ENCODE peak calls at places on chromosome 13, in eight cellular contexts. One of them, this sample, is unnamed.

GRCh38 chr13:114077938-114078335 is 54.5 kb downstream of the RASA3 start:
- DNase-seq in AG04450: no peak
- DNase-seq in activated CD4-positive, CD25-positive, alpha-beta regulatory T cell: no peak
- DNase-seq in activated T-helper 1 cell treated with anti-CD3 and anti-CD28 coated beads, Interleukin-2, amount 50 U/mL, for 16 hours: no peak
- DNase-seq in stimulated activated CD4-positive, alpha-beta T cell treated with anti-CD3 and anti-CD28 coated beads, Interleukin-12 subunit alpha, Interleukin-12 subunit beta, amount 100 ng/mL, for 24 hours: no peak
- DNase-seq in foreskin keratinocyte: no peak
- DNase-seq in HuH-7: no peak
- DNase-seq in AG09319: peak; percentile 23
- DNase-seq in this sample: peak; percentile 57

GRCh38 chr13:42395066-42395821 is 123.3 kb downstream of the AKAP11 start:
- DNase-seq in AG04450: no peak
- DNase-seq in activated CD4-positive, CD25-positive, alpha-beta regulatory T cell: no peak
- DNase-seq in activated T-helper 1 cell treated with anti-CD3 and anti-CD28 coated beads, Interleukin-2, amount 50 U/mL, for 16 hours: no peak
- DNase-seq in stimulated activated CD4-positive, alpha-beta T cell treated with anti-CD3 and anti-CD28 coated beads, Interleukin-12 subunit alpha, Interleukin-12 subunit beta, amount 100 ng/mL, for 24 hours: no peak
- DNase-seq in foreskin keratinocyte: no peak
- DNase-seq in HuH-7: no peak
- DNase-seq in AG09319: no peak
- DNase-seq in this sample: no peak

GRCh38 chr13:35630551-35631275 is 154.2 kb upstream of the MAB21L1 start:
- DNase-seq in AG04450: peak; percentile 16
- DNase-seq in activated CD4-positive, CD25-positive, alpha-beta regulatory T cell: no peak
- DNase-seq in activated T-helper 1 cell treated with anti-CD3 and anti-CD28 coated beads, Interleukin-2, amount 50 U/mL, for 16 hours: no peak
- DNase-seq in stimulated activated CD4-positive, alpha-beta T cell treated with anti-CD3 and anti-CD28 coated beads, Interleukin-12 subunit alpha, Interleukin-12 subunit beta, amount 100 ng/mL, for 24 hours: no peak
- DNase-seq in foreskin keratinocyte: peak; percentile 13
- DNase-seq in HuH-7: peak; percentile 8
- DNase-seq in AG09319: peak; percentile 40
- DNase-seq in this sample: peak; percentile 38

GRCh38 chr13:44698076-44698475 is 121.9 kb upstream of the TSC22D1 start:
- DNase-seq in AG04450: no peak
- DNase-seq in activated CD4-positive, CD25-positive, alpha-beta regulatory T cell: no peak
- DNase-seq in activated T-helper 1 cell treated with anti-CD3 and anti-CD28 coated beads, Interleukin-2, amount 50 U/mL, for 16 hours: no peak
- DNase-seq in stimulated activated CD4-positive, alpha-beta T cell treated with anti-CD3 and anti-CD28 coated beads, Interleukin-12 subunit alpha, Interleukin-12 subunit beta, amount 100 ng/mL, for 24 hours: no peak
- DNase-seq in foreskin keratinocyte: no peak
- DNase-seq in HuH-7: no peak
- DNase-seq in AG09319: no peak
- DNase-seq in this sample: no peak

GRCh38 chr13:72004975-72005374 is 138.0 kb upstream of the DACH1 start:
- DNase-seq in AG04450: no peak
- DNase-seq in activated CD4-positive, CD25-positive, alpha-beta regulatory T cell: no peak
- DNase-seq in activated T-helper 1 cell treated with anti-CD3 and anti-CD28 coated beads, Interleukin-2, amount 50 U/mL, for 16 hours: no peak
- DNase-seq in stimulated activated CD4-positive, alpha-beta T cell treated with anti-CD3 and anti-CD28 coated beads, Interleukin-12 subunit alpha, Interleukin-12 subunit beta, amount 100 ng/mL, for 24 hours: no peak
- DNase-seq in foreskin keratinocyte: no peak
- DNase-seq in HuH-7: no peak
- DNase-seq in AG09319: peak; percentile 47
- DNase-seq in this sample: peak; percentile 62

GRCh38 chr13:52406629-52407028 is 657 bp upstream of the THSD1 start:
- DNase-seq in AG04450: no peak
- DNase-seq in activated CD4-positive, CD25-positive, alpha-beta regulatory T cell: no peak
- DNase-seq in activated T-helper 1 cell treated with anti-CD3 and anti-CD28 coated beads, Interleukin-2, amount 50 U/mL, for 16 hours: no peak
- DNase-seq in stimulated activated CD4-positive, alpha-beta T cell treated with anti-CD3 and anti-CD28 coated beads, Interleukin-12 subunit alpha, Interleukin-12 subunit beta, amount 100 ng/mL, for 24 hours: no peak
- DNase-seq in foreskin keratinocyte: no peak
- DNase-seq in HuH-7: no peak
- DNase-seq in AG09319: no peak
- DNase-seq in this sample: no peak

GRCh38 chr13:89518289-89519077 is 1829.0 kb upstream of the MIR17HG start:
- DNase-seq in AG04450: no peak
- DNase-seq in activated CD4-positive, CD25-positive, alpha-beta regulatory T cell: no peak
- DNase-seq in activated T-helper 1 cell treated with anti-CD3 and anti-CD28 coated beads, Interleukin-2, amount 50 U/mL, for 16 hours: no peak
- DNase-seq in stimulated activated CD4-positive, alpha-beta T cell treated with anti-CD3 and anti-CD28 coated beads, Interleukin-12 subunit alpha, Interleukin-12 subunit beta, amount 100 ng/mL, for 24 hours: no peak
- DNase-seq in foreskin keratinocyte: no peak
- DNase-seq in HuH-7: no peak
- DNase-seq in AG09319: no peak
- DNase-seq in this sample: no peak

GRCh38 chr13:97975851-97976550 is 22.5 kb downstream of the IPO5 start:
- DNase-seq in AG04450: peak; percentile 29
- DNase-seq in activated CD4-positive, CD25-positive, alpha-beta regulatory T cell: peak; percentile 76
- DNase-seq in activated T-helper 1 cell treated with anti-CD3 and anti-CD28 coated beads, Interleukin-2, amount 50 U/mL, for 16 hours: peak; percentile 70
- DNase-seq in stimulated activated CD4-positive, alpha-beta T cell treated with anti-CD3 and anti-CD28 coated beads, Interleukin-12 subunit alpha, Interleukin-12 subunit beta, amount 100 ng/mL, for 24 hours: peak; percentile 85
- DNase-seq in foreskin keratinocyte: no peak
- DNase-seq in HuH-7: peak; percentile 69
- DNase-seq in AG09319: peak; percentile 59
- DNase-seq in this sample: no peak

GRCh38 chr13:94332360-94333040 is 147.0 kb downstream of the DCT start:
- DNase-seq in AG04450: no peak
- DNase-seq in activated CD4-positive, CD25-positive, alpha-beta regulatory T cell: no peak
- DNase-seq in activated T-helper 1 cell treated with anti-CD3 and anti-CD28 coated beads, Interleukin-2, amount 50 U/mL, for 16 hours: no peak
- DNase-seq in stimulated activated CD4-positive, alpha-beta T cell treated with anti-CD3 and anti-CD28 coated beads, Interleukin-12 subunit alpha, Interleukin-12 subunit beta, amount 100 ng/mL, for 24 hours: no peak
- DNase-seq in foreskin keratinocyte: no peak
- DNase-seq in HuH-7: no peak
- DNase-seq in AG09319: peak; percentile 51
- DNase-seq in this sample: no peak

GRCh38 chr13:29131159-29131558 is 311.0 kb downstream of the MTUS2 start:
- DNase-seq in AG04450: no peak
- DNase-seq in activated CD4-positive, CD25-positive, alpha-beta regulatory T cell: no peak
- DNase-seq in activated T-helper 1 cell treated with anti-CD3 and anti-CD28 coated beads, Interleukin-2, amount 50 U/mL, for 16 hours: no peak
- DNase-seq in stimulated activated CD4-positive, alpha-beta T cell treated with anti-CD3 and anti-CD28 coated beads, Interleukin-12 subunit alpha, Interleukin-12 subunit beta, amount 100 ng/mL, for 24 hours: no peak
- DNase-seq in foreskin keratinocyte: no peak
- DNase-seq in HuH-7: no peak
- DNase-seq in AG09319: no peak
- DNase-seq in this sample: no peak

GRCh38 chr13:50626031-50626643 is 217.4 kb downstream of the DLEU7 start:
- DNase-seq in AG04450: no peak
- DNase-seq in activated CD4-positive, CD25-positive, alpha-beta regulatory T cell: no peak
- DNase-seq in activated T-helper 1 cell treated with anti-CD3 and anti-CD28 coated beads, Interleukin-2, amount 50 U/mL, for 16 hours: no peak
- DNase-seq in stimulated activated CD4-positive, alpha-beta T cell treated with anti-CD3 and anti-CD28 coated beads, Interleukin-12 subunit alpha, Interleukin-12 subunit beta, amount 100 ng/mL, for 24 hours: no peak
- DNase-seq in foreskin keratinocyte: no peak
- DNase-seq in HuH-7: no peak
- DNase-seq in AG09319: no peak
- DNase-seq in this sample: peak; percentile 75

GRCh38 chr13:80740076-80740475 is 399.1 kb upstream of the SPRY2 start:
- DNase-seq in AG04450: no peak
- DNase-seq in activated CD4-positive, CD25-positive, alpha-beta regulatory T cell: no peak
- DNase-seq in activated T-helper 1 cell treated with anti-CD3 and anti-CD28 coated beads, Interleukin-2, amount 50 U/mL, for 16 hours: no peak
- DNase-seq in stimulated activated CD4-positive, alpha-beta T cell treated with anti-CD3 and anti-CD28 coated beads, Interleukin-12 subunit alpha, Interleukin-12 subunit beta, amount 100 ng/mL, for 24 hours: no peak
- DNase-seq in foreskin keratinocyte: no peak
- DNase-seq in HuH-7: no peak
- DNase-seq in AG09319: no peak
- DNase-seq in this sample: no peak

GRCh38 chr13:48403929-48404328 is 9.0 kb downstream of the LPAR6 start:
- DNase-seq in AG04450: no peak
- DNase-seq in activated CD4-positive, CD25-positive, alpha-beta regulatory T cell: no peak
- DNase-seq in activated T-helper 1 cell treated with anti-CD3 and anti-CD28 coated beads, Interleukin-2, amount 50 U/mL, for 16 hours: no peak
- DNase-seq in stimulated activated CD4-positive, alpha-beta T cell treated with anti-CD3 and anti-CD28 coated beads, Interleukin-12 subunit alpha, Interleukin-12 subunit beta, amount 100 ng/mL, for 24 hours: no peak
- DNase-seq in foreskin keratinocyte: no peak
- DNase-seq in HuH-7: no peak
- DNase-seq in AG09319: no peak
- DNase-seq in this sample: no peak

GRCh38 chr13:43374621-43375020 is 351.2 kb downstream of the DNAJC15 start:
- DNase-seq in AG04450: no peak
- DNase-seq in activated CD4-positive, CD25-positive, alpha-beta regulatory T cell: no peak
- DNase-seq in activated T-helper 1 cell treated with anti-CD3 and anti-CD28 coated beads, Interleukin-2, amount 50 U/mL, for 16 hours: no peak
- DNase-seq in stimulated activated CD4-positive, alpha-beta T cell treated with anti-CD3 and anti-CD28 coated beads, Interleukin-12 subunit alpha, Interleukin-12 subunit beta, amount 100 ng/mL, for 24 hours: no peak
- DNase-seq in foreskin keratinocyte: no peak
- DNase-seq in HuH-7: no peak
- DNase-seq in AG09319: peak; percentile 56
- DNase-seq in this sample: peak; percentile 66

GRCh38 chr13:95452376-95452775 is 100.1 kb upstream of the CLDN10 start:
- DNase-seq in AG04450: no peak
- DNase-seq in activated CD4-positive, CD25-positive, alpha-beta regulatory T cell: no peak
- DNase-seq in activated T-helper 1 cell treated with anti-CD3 and anti-CD28 coated beads, Interleukin-2, amount 50 U/mL, for 16 hours: no peak
- DNase-seq in stimulated activated CD4-positive, alpha-beta T cell treated with anti-CD3 and anti-CD28 coated beads, Interleukin-12 subunit alpha, Interleukin-12 subunit beta, amount 100 ng/mL, for 24 hours: no peak
- DNase-seq in foreskin keratinocyte: no peak
- DNase-seq in HuH-7: no peak
- DNase-seq in AG09319: no peak
- DNase-seq in this sample: no peak

GRCh38 chr13:32116210-32116609 is 84.6 kb downstream of the FRY start:
- DNase-seq in AG04450: no peak
- DNase-seq in activated CD4-positive, CD25-positive, alpha-beta regulatory T cell: no peak
- DNase-seq in activated T-helper 1 cell treated with anti-CD3 and anti-CD28 coated beads, Interleukin-2, amount 50 U/mL, for 16 hours: no peak
- DNase-seq in stimulated activated CD4-positive, alpha-beta T cell treated with anti-CD3 and anti-CD28 coated beads, Interleukin-12 subunit alpha, Interleukin-12 subunit beta, amount 100 ng/mL, for 24 hours: no peak
- DNase-seq in foreskin keratinocyte: no peak
- DNase-seq in HuH-7: no peak
- DNase-seq in AG09319: no peak
- DNase-seq in this sample: no peak